ENCODE peak calls at places on chromosome 11, in four cellular contexts. O is H1, M is H9, H is IMR-90. F is an unnamed sample.

GRCh38 chr11:129145276-129145675 is 46.8 kb downstream of the ARHGAP32 start:
- DNase-seq in O (no peak), M (no peak), H (no peak), F (no peak)

GRCh38 chr11:43948341-43949185 is 6.1 kb downstream of the C11orf96 start:
- DNase-seq in O (no peak), M (no peak), H (no peak), F (no peak)

GRCh38 chr11:122703541-122704272 is 48.2 kb downstream of the UBASH3B start:
- DNase-seq in O (no peak), M (no peak), H (no peak), F (no peak)

GRCh38 chr11:130782361-130783221 is 133.7 kb downstream of the SNX19 start:
- DNase-seq in O (peak), M (no peak), H (peak), F (peak)

GRCh38 chr11:111308140-111308539 is 9.8 kb downstream of the POU2AF3 start:
- DNase-seq in O (no peak), M (no peak), H (peak), F (no peak)

GRCh38 chr11:2523821-2524391 is 79.1 kb downstream of the KCNQ1 start:
- DNase-seq in O (no peak), M (peak), H (no peak), F (no peak)

GRCh38 chr11:16981651-16982194 is 32.5 kb downstream of the PLEKHA7 start:
- DNase-seq in O (no peak), M (peak), H (peak), F (peak)

GRCh38 chr11:113393501-113393985 is 6.0 kb downstream of the ANKK1 start:
- DNase-seq in O (no peak), M (no peak), H (no peak), F (no peak)

GRCh38 chr11:93570759-93571413 is 27.7 kb upstream of the SMCO4 start:
- DNase-seq in O (no peak), M (no peak), H (peak), F (peak)

GRCh38 chr11:128146926-128147605 is 440.3 kb downstream of the ETS1 start:
- DNase-seq in O (no peak), M (no peak), H (no peak), F (no peak)

GRCh38 chr11:128116447-128117240 is 470.7 kb downstream of the ETS1 start:
- DNase-seq in O (no peak), M (no peak), H (no peak), F (no peak)

GRCh38 chr11:126834149-126834548 is 166.4 kb downstream of the KIRREL3 start:
- DNase-seq in O (no peak), M (no peak), H (peak), F (no peak)

GRCh38 chr11:46987183-46987582 is 50.6 kb downstream of the CSTPP1 start:
- DNase-seq in O (no peak), M (peak), H (no peak), F (peak)

GRCh38 chr11:46991391-46991790 is 54.8 kb downstream of the CSTPP1 start:
- DNase-seq in O (no peak), M (no peak), H (no peak), F (no peak)
- H4K5ac ChIP-seq in O (no peak), M (no peak), H (no peak), F (no peak)

DNA sequence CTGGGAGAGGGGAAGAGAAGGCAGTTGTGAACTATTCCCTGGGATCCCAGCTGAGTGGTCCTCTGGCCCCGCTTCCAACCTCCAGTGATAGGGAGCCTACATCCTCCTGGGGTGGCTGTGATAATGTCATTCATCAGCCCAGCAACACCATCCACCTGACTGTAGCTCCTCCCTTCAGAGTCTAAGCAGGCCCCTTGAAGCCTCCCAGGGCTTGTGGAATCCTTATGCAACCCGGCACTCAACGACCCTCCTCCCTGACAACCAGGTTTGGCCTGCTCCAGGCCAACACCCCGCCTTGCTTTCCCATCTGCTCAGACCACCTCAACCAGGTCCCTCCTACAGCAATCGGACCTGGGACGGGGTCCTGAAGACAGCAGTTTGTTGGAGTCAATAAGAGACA is 62.2 kb upstream of the LMO1 start:
- DNase-seq in O (no peak), M (peak), H (no peak), F (peak)
- H4K5ac ChIP-seq in O (no peak), M (no peak), H (no peak), F (no peak)

DNA sequence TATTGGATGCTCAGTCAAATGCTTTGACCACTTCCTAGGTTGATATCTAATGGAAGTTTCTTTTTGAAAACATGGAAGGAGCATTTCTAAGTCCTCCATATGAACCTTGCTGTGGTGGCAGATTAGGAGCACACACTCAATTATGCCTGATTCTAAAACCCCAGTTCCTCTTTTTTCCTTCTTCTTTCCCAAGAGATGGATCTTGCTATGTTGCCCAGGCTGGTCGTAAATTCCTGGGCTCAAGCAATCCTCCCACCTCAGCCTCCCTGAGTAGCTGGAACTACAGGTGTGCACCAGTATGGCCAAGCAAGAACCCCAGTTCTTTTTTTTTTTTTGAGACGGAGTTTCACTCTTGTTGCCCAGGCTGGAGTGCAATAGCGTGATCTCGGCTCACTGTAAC is 3.0 kb downstream of the LYVE1 start:
- DNase-seq in O (no peak), M (no peak), H (no peak), F (no peak)
- H4K5ac ChIP-seq in O (no peak), M (no peak), H (no peak), F (no peak)

DNA sequence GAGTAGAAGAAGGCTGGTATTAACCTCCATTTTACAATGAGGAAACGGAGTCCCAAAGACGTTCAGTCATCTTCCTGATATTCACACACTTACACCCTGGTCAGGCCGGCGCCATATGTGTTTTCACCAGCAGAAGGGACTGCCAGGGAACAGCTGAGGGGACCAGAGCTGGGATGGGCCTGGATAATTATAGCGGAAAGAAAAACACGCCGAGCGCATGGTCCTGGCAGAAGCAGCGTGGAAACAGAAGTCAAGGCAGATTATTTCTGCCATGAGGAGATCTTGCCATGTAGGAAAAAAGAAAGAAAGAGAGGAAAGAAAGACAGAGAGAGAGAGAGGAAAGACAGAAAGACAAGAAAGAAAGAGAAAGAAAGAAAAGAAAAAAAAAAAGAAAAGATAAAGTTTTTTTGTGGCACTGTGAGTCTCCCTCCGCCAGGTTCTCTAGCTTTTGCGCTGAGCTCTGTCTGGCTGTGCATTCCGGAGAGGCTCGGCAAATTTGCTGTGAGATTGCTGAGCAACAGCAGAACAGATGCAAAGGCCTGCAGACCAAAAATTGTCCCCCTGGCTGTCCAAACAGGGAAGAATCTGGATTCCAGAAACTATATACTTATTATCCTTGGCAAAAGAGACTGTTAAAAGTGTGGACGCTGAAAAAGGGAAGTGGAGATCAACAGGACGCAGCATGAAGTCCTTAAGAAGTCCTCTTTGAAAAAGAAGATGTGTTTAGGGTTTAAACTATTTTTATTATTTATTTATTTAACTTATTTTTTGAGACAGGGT is 1.3 kb upstream of the UCP2 start:
- DNase-seq in O (no peak), M (no peak), H (no peak), F (no peak)
- H4K5ac ChIP-seq in O (peak), M (no peak), H (no peak), F (no peak)

GRCh38 chr11:115348404-115348803 is 155.8 kb downstream of the CADM1 start:
- DNase-seq in O (no peak), M (no peak), H (no peak), F (no peak)

GRCh38 chr11:115357066-115357465 is 147.1 kb downstream of the CADM1 start:
- DNase-seq in O (no peak), M (no peak), H (no peak), F (no peak)

GRCh38 chr11:115349427-115349826 is 154.8 kb downstream of the CADM1 start:
- DNase-seq in O (no peak), M (no peak), H (no peak), F (no peak)

GRCh38 chr11:115352805-115353483 is 151.3 kb downstream of the CADM1 start:
- DNase-seq in O (no peak), M (no peak), H (peak), F (no peak)
- H4K5ac ChIP-seq in O (no peak), M (no peak), H (no peak), F (no peak)